ENCODE peak calls at places on chromosomes 1 and 21, in five cellular contexts. U is ovary, I is transverse colon, C is suprapubic skin, J is lower leg skin. Y is an unnamed sample.

GRCh38 chr1:28954126-28954525 is 39.8 kb downstream of the EPB41 start:
- DNase-seq in U (no peak), I (no peak), C (no peak), J (no peak), Y (no peak)

GRCh38 chr1:169529068-169529642 is 43.4 kb upstream of the SLC19A2 start:
- DNase-seq in U (no peak), I (peak; percentile 77), C (no peak), J (peak; percentile 75), Y (no peak)

GRCh38 chr1:211695135-211695816 is 19.9 kb upstream of the NEK2 start:
- DNase-seq in U (no peak), I (no peak), C (no peak), J (no peak), Y (no peak)

GRCh38 chr1:220565670-220566069 is 37.7 kb downstream of the MARK1 start:
- DNase-seq in U (no peak), I (no peak), C (no peak), J (no peak), Y (no peak)

GRCh38 chr1:1426961-1427934 is 6.2 kb upstream of the ANKRD65 start:
- DNase-seq in U (peak; percentile 63), I (no peak), C (no peak), J (no peak), Y (peak; percentile 100)

GRCh38 chr1:25073640-25074270 is 143.7 kb upstream of the RUNX3 start:
- DNase-seq in U (no peak), I (no peak), C (no peak), J (no peak), Y (no peak)

GRCh38 chr1:218034464-218034863 is 250.6 kb upstream of the RRP15 start:
- DNase-seq in U (no peak), I (no peak), C (no peak), J (no peak), Y (no peak)

GRCh38 chr1:86811539-86811938 is 102.4 kb downstream of the SELENOF start:
- DNase-seq in U (no peak), I (no peak), C (no peak), J (no peak), Y (no peak)

GRCh38 chr1:154784924-154785531 is 85.1 kb downstream of the KCNN3 start:
- DNase-seq in U (no peak), I (no peak), C (no peak), J (no peak), Y (no peak)

GRCh38 chr1:183080406-183080805 is 57.2 kb downstream of the LAMC1 start:
- DNase-seq in U (no peak), I (no peak), C (no peak), J (no peak), Y (no peak)

GRCh38 chr1:46749921-46750404 is 31.0 kb upstream of the EFCAB14 start:
- DNase-seq in U (no peak), I (no peak), C (peak; percentile 82), J (peak; percentile 81), Y (no peak)

GRCh38 chr21:39387461-39388037 is 38.7 kb upstream of the HMGN1 start:
- DNase-seq in U (peak; percentile 95), I (peak; percentile 92), C (peak; percentile 95), J (peak; percentile 84), Y (peak; percentile 93)

GRCh38 chr1:192557841-192558595 is 17.6 kb upstream of the RGS1 start:
- DNase-seq in U (no peak), I (no peak), C (no peak), J (no peak), Y (no peak)

GRCh38 chr21:46220275-46220810 is 8.2 kb downstream of the LSS start:
- DNase-seq in U (peak; percentile 13), I (no peak), C (peak; percentile 46), J (no peak), Y (no peak)

GRCh38 chr1:55275976-55276375 is 60.8 kb upstream of the USP24 start:
- DNase-seq in U (no peak), I (no peak), C (no peak), J (no peak), Y (no peak)

GRCh38 chr21:44866780-44867179 is 6.7 kb downstream of the PTTG1IP start:
- DNase-seq in U (peak; percentile 5), I (no peak), C (no peak), J (no peak), Y (no peak)

GRCh38 chr21:45322960-45323461 is 35.3 kb upstream of the POFUT2 start:
- DNase-seq in U (peak; percentile 79), I (no peak), C (peak; percentile 61), J (no peak), Y (no peak)

GRCh38 chr1:116834605-116835004 is 75.1 kb upstream of the PTGFRN start:
- DNase-seq in U (no peak), I (no peak), C (no peak), J (no peak), Y (no peak)

GRCh38 chr1:27031235-27032118 is 18.8 kb upstream of the TENT5B start:
- DNase-seq in U (peak; percentile 72), I (peak; percentile 89), C (peak; percentile 84), J (peak; percentile 76), Y (no peak)

GRCh38 chr1:117210831-117211261 is at the start of gene VTCN1:
- DNase-seq in U (no peak), I (peak; percentile 33), C (no peak), J (peak; percentile 24), Y (no peak)

GRCh38 chr1:111290640-111291039 is at the start of gene CHIA:
- DNase-seq in U (no peak), I (no peak), C (no peak), J (no peak), Y (no peak)

GRCh38 chr1:115929846-115930245 is 46.5 kb upstream of the SLC22A15 start:
- DNase-seq in U (no peak), I (no peak), C (no peak), J (peak; percentile 33), Y (no peak)

GRCh38 chr1:99682291-99682751 is 36.4 kb downstream of the PALMD start:
- DNase-seq in U (no peak), I (no peak), C (no peak), J (no peak), Y (no peak)

GRCh38 chr1:98422821-98423220 is 238.7 kb upstream of the SNX7 start:
- DNase-seq in U (no peak), I (no peak), C (no peak), J (no peak), Y (no peak)

GRCh38 chr1:38064232-38064903 is 17.8 kb upstream of the POU3F1 start:
- DNase-seq in U (no peak), I (no peak), C (no peak), J (no peak), Y (no peak)

GRCh38 chr1:230176871-230177411 is 109.9 kb downstream of the GALNT2 start:
- DNase-seq in U (peak; percentile 79), I (peak; percentile 39), C (no peak), J (peak; percentile 46), Y (peak; percentile 92)

GRCh38 chr1:234667891-234668576 is 58.1 kb upstream of the IRF2BP2 start:
- DNase-seq in U (no peak), I (no peak), C (no peak), J (no peak), Y (no peak)

GRCh38 chr1:22773981-22774471 is 63.4 kb downstream of the EPHB2 start:
- DNase-seq in U (peak; percentile 88), I (peak; percentile 21), C (no peak), J (peak; percentile 56), Y (no peak)

GRCh38 chr1:236282159-236282716 is 480 bp upstream of the ERO1B start:
- DNase-seq in U (no peak), I (no peak), C (no peak), J (peak; percentile 26), Y (no peak)

GRCh38 chr1:53482441-53483153 is 23.4 kb downstream of the DMRTB1 start:
- DNase-seq in U (no peak), I (no peak), C (no peak), J (no peak), Y (no peak)

GRCh38 chr1:167159782-167160181 is 60.9 kb upstream of the POU2F1 start:
- DNase-seq in U (no peak), I (no peak), C (no peak), J (no peak), Y (no peak)
- TF ChIP-seq POLR2A in U (no peak), I (no peak), C (no peak), J (no peak), Y (no peak)

DNA sequence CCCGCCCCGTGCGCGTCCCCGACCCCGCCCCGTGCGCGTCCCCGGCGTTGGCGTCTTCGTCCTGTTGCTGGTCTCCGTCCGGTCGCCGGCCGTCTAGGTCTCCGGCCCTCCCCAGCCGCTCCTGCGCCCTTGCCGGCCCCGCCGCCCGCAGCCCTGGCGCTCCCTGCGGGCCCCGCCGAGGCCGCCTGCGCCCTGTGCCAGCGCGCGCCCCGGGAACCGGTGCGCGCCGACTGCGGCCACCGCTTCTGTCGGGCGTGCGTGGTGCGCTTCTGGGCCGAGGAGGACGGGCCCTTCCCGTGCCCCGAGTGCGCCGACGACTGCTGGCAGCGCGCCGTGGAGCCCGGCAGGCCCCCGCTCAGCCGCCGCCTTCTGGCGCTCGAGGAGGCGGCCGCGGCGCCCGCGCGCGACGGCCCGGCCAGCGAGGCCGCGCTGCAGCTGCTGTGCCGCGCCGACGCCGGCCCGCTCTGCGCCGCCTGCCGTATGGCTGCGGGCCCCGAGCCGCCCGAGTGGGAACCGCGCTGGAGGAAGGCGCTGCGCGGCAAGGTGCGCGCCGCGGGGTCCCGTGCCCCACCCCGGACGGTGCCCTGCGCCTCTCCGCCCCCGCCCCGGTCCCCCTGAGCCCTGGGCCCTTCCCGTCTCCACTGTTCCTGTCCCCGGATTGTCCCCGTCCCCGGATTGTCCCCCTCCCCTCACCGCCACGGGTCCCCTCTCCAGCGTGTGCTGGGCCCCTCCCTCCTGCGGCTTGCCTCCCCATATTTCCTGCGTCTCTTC is at the start of gene RNF187:
- DNase-seq in U (peak; percentile 92), I (peak; percentile 91), C (peak; percentile 91), J (no peak), Y (no peak)
- TF ChIP-seq POLR2A in U (no peak), I (no peak), C (peak; percentile 29), J (no peak), Y (no peak)

DNA sequence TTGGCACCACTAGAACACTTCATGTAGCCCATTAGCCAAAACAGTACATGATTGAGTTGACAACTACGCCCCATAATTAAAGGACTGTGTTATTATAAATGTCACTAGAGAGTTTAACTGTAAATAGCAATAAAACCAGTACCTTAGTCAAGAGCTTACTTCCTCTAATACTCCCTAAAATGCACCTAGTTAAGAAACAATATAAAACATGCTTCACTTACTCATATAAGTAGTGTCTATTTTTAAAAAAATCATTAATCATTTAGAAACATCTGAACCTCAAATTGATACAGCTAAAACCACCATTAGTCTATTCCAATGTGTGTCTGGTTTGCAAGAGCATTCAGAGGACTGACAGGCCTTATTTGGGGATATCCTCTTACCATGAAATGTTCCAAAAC is 25.3 kb downstream of the PTP4A2 start:
- DNase-seq in U (no peak), I (no peak), C (no peak), J (no peak), Y (no peak)
- TF ChIP-seq POLR2A in U (no peak), I (no peak), C (no peak), J (no peak), Y (no peak)

GRCh38 chr1:175520186-175520585 is 223.2 kb downstream of the TNR start:
- DNase-seq in U (no peak), I (peak; percentile 76), C (no peak), J (no peak), Y (no peak)
- TF ChIP-seq POLR2A in U (no peak), I (no peak), C (no peak), J (no peak), Y (no peak)